ENCODE peak calls at places on chromosomes 4 and X, in four cellular contexts. X is hepatocyte, J is HCT116, L is GM23338. R is an unnamed sample.

GRCh38 chr4:122602277-122603142 is 18.4 kb downstream of the IL21 start:
- DNase-seq in X (peak; percentile 44), J (peak; percentile 49), L (peak; percentile 73), R (peak; percentile 67)

GRCh38 chr4:125735107-125735506 is 420.4 kb downstream of the FAT4 start:
- DNase-seq in L (peak; percentile 64), X (peak; percentile 61), J (no peak), R (peak; percentile 89)

GRCh38 chr4:26468283-26468949 is 21.9 kb downstream of the CCKAR start:
- DNase-seq in L (no peak), J (no peak), X (no peak), R (no peak)

GRCh38 chrX:133335027-133335426 is 80.3 kb downstream of the GPC4 start:
- DNase-seq in X (peak; percentile 31), L (peak; percentile 53), J (no peak), R (peak; percentile 57)

GRCh38 chr4:57095956-57096355 is 14.2 kb downstream of the IGFBP7 start:
- DNase-seq in L (no peak), X (no peak), J (no peak), R (no peak)

GRCh38 chr4:155543126-155543765 is 123.4 kb upstream of the GUCY1A1 start:
- DNase-seq in L (no peak), X (no peak), J (no peak), R (peak; percentile 71)

GRCh38 chr4:176792348-176793059 is at the start of gene VEGFC:
- DNase-seq in X (peak; percentile 86), J (no peak), L (peak; percentile 85), R (peak; percentile 94)

GRCh38 chr4:98530572-98530971 is 127.8 kb downstream of the TSPAN5 start:
- DNase-seq in X (no peak), J (no peak), L (no peak), R (no peak)

GRCh38 chr4:27081675-27082579 is 221.3 kb downstream of the STIM2 start:
- DNase-seq in J (no peak), X (no peak), L (no peak), R (no peak)

GRCh38 chrX:42708222-42708621 is 69.7 kb downstream of the PPP1R2C start:
- DNase-seq in L (no peak), J (no peak), X (no peak), R (peak; percentile 1)

GRCh38 chr4:168908093-168908492 is 102.0 kb downstream of the CBR4 start:
- DNase-seq in X (no peak), L (no peak), J (no peak), R (peak; percentile 53)

GRCh38 chr4:141240259-141240658 is 19.6 kb downstream of the ZNF330 start:
- DNase-seq in L (no peak), J (no peak), X (no peak), R (no peak)

GRCh38 chr4:184952522-184952921 is 65.8 kb upstream of the HELT start:
- DNase-seq in X (no peak), J (no peak), L (no peak), R (no peak)

GRCh38 chrX:41326431-41326830 is 7.5 kb upstream of the DDX3X start:
- DNase-seq in L (no peak), J (no peak), X (no peak), R (no peak)

GRCh38 chrX:78522601-78523000 is 136.5 kb downstream of the RTL3 start:
- DNase-seq in J (no peak), X (no peak), L (no peak), R (no peak)

GRCh38 chrX:74493806-74494205 is 72.5 kb downstream of the SLC16A2 start:
- DNase-seq in L (peak; percentile 8), J (no peak), X (no peak), R (no peak)

GRCh38 chrX:1894656-1895055 is 279.8 kb downstream of the ASMT start:
- DNase-seq in L (no peak), J (no peak), X (no peak), R (no peak)

GRCh38 chr4:48228887-48229462 is 40.7 kb downstream of the TEC start:
- DNase-seq in J (no peak), L (no peak), X (no peak), R (no peak)

DNA sequence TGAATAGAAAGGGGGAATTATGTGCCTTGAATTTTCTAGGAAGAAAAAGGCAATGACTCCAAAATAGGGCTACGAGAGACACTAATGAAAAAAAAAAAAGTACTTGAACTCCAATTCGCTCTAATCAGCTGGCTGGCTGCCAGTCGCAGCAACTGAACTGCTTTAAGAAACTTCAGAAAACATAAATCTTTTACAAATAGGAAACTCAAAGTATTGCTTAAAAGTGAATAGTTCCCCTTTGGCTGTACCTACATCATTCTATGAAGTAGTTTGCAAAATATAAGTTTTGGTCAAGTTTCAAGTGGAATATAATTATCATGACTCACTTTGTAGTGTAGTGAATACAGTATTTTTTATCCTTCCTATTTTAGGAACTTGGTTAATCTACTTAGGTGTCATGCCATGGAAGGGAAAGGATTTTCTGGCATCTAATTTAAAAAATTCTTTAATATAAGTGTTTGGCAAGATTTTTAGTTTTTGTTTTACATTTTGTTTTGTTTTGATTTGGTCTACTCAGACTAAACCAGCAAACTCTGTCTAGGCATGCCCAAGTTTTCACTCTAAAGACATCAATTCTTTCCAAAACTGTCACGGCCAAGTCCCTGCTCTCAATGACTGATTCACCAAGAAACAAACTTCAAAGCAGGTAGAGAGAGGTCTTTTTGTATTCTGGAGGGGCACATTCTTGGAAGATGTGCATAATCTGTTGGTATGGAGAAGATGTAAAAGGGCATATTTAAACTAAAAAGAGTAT is 382.4 kb upstream of the GALNT7 start:
- DNase-seq in X (no peak), L (no peak), J (no peak), R (peak; percentile 9)
- H3K4me1 ChIP-seq in X (no peaks in the 10 kb centered on the region), L (no peaks in the 10 kb centered on the region), J (no peaks in the 10 kb centered on the region), R (no peaks in the 10 kb centered on the region)

GRCh38 chr4:76504613-76505465 is 69.8 kb downstream of the SHROOM3 start:
- DNase-seq in L (peak; percentile 79), X (peak; percentile 62), J (peak; percentile 57), R (peak; percentile 76)
- TF ChIP-seq EZH2phosphoT487 in L (no peak), X (no peak), J (no peak), R (no peak)

GRCh38 chr4:4572821-4573220 is 31.0 kb upstream of the STX18 start:
- DNase-seq in L (no peak), X (no peak), J (no peak), R (peak; percentile 27)

GRCh38 chr4:4574052-4574451 is 32.2 kb upstream of the STX18 start:
- DNase-seq in L (no peak), X (no peak), J (no peak), R (no peak)

GRCh38 chr4:4577359-4577875 is 35.6 kb upstream of the STX18 start:
- DNase-seq in X (no peak), L (no peak), J (no peak), R (no peak)

GRCh38 chr4:4575284-4576211 is 33.7 kb upstream of the STX18 start:
- DNase-seq in J (peak; percentile 33), L (peak; percentile 93), X (peak; percentile 86), R (peak; percentile 82)

GRCh38 chr4:4574792-4575191 is 32.9 kb upstream of the STX18 start:
- DNase-seq in L (peak; percentile 23), J (peak; percentile 10), X (peak; percentile 87), R (peak; percentile 86)
- H3K9me2 ChIP-seq in L (no peaks in the 10 kb centered on the region), J (no peaks in the 10 kb centered on the region), X (no peaks in the 10 kb centered on the region), R (no peaks in the 10 kb centered on the region)

DNA sequence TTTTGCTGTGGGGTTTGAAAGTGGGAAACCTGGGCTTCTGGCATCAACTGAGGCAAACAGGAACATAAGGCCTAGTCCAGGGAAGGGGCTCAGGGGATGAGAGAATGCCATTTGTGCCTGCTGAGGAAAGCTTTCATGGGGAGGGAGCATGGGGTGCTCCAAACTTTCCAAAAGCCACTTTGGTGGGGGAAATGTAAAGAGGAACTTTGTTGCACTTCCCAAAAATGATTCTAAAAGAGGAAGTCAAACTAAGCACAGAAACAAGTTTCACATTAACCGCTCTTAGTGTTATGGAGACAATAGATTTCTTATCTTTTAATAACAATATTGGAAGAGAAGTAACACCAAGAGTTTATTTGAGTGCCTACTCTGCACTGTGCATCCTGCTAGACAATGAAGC is 32.3 kb downstream of the GAB3 start:
- DNase-seq in L (no peak), X (no peak), J (no peak), R (no peak)
- H3K4me1 ChIP-seq in L (no peaks in the 10 kb centered on the region), X (no peaks in the 10 kb centered on the region), J (no peaks in the 10 kb centered on the region), R (no peaks in the 10 kb centered on the region)

DNA sequence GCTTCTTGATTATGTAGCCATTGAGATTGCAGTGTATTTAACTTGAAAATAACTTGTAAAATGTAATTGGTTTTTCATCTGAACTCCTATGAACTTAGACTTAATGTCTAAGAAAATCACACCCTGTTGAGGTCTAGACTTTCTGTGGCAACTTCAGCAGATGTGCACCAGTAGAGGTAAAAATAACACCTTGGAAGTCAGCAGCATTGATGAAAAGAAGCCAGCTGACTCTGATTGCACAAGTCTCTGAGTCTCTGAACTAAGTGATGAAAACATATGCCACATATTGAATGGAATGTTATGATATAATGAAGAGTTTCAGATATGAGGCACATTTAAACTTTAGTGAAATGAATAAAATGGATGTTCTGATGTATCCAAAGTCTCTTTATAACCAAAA is 155.4 kb downstream of the GPM6A start:
- DNase-seq in X (no peak), L (no peak), J (no peak), R (no peak)
- TF ChIP-seq EZH2phosphoT487 in X (no peak), L (no peak), J (no peak), R (no peak)

R was measured in GM23248.